ENCODE peak calls at places on chromosomes 6 and 20, in seven cellular contexts. U, J, E, B, F, R and Z are unnamed samples.

GRCh38 chr20:46749164-46749563 is 39.7 kb downstream of the SLC2A10 start:
- DNase-seq in U (no peak), J (no peak), E (no peak), B (no peak), F (no peak), R (no peak), Z (no peak)

GRCh38 chr6:140590641-140591040 is 1216.2 kb upstream of the CITED2 start:
- DNase-seq in U (no peak), J (no peak), E (no peak), B (no peak), F (no peak), R (no peak), Z (peak)

GRCh38 chr6:157233156-157233555 is 90.2 kb downstream of the TMEM242 start:
- DNase-seq in U (no peak), J (no peak), E (no peak), B (no peak), F (no peak), R (no peak), Z (no peak)

GRCh38 chr20:4082406-4083102 is 67.2 kb upstream of the RNF24 start:
- DNase-seq in U (no peak), J (no peak), E (no peak), B (peak), F (no peak), R (peak), Z (peak)

GRCh38 chr20:11810316-11811130 is 107.2 kb upstream of the BTBD3 start:
- DNase-seq in U (no peak), J (no peak), E (no peak), B (no peak), F (no peak), R (no peak), Z (peak)

GRCh38 chr20:58890454-58891075 is 38.0 kb downstream of the GNAS start:
- DNase-seq in U (no peak), J (peak), E (peak), B (peak), F (peak), R (peak), Z (peak)

GRCh38 chr20:62211216-62211615 is 8.9 kb downstream of the HRH3 start:
- DNase-seq in U (no peak), J (no peak), E (no peak), B (no peak), F (no peak), R (no peak), Z (no peak)

GRCh38 chr6:162344935-162345599 is 382.5 kb downstream of the PRKN start:
- DNase-seq in U (no peak), J (no peak), E (no peak), B (peak), F (no peak), R (no peak), Z (no peak)